ENCODE peak calls at places on chromosomes 5 and 9, in eight cellular contexts. One of them, this sample, is unnamed.

GRCh38 chr9:124724415-124725067 is 46.6 kb downstream of the NR6A1 start:
- DNase-seq in LNCaP clone FGC: no peak
- DNase-seq in prostate gland: no peak
- DNase-seq in lower leg skin: no peak
- DNase-seq in endothelial cell of umbilical vein: no peak
- DNase-seq in colonic mucosa: no peak
- DNase-seq in H9: no peak
- DNase-seq in dorsolateral prefrontal cortex: no peak
- DNase-seq in this sample: no peak

GRCh38 chr5:43432486-43433365 is 20.5 kb upstream of the CCL28 start:
- DNase-seq in LNCaP clone FGC: peak; percentile 64
- DNase-seq in prostate gland: peak; percentile 90
- DNase-seq in lower leg skin: peak; percentile 92
- DNase-seq in endothelial cell of umbilical vein: no peak
- DNase-seq in colonic mucosa: peak; percentile 90
- DNase-seq in H9: no peak
- DNase-seq in dorsolateral prefrontal cortex: no peak
- DNase-seq in this sample: peak; percentile 76

GRCh38 chr9:129834489-129835127 is 467 bp downstream of the C9orf78 start:
- DNase-seq in LNCaP clone FGC: no peak
- DNase-seq in prostate gland: no peak
- DNase-seq in lower leg skin: no peak
- DNase-seq in endothelial cell of umbilical vein: no peak
- DNase-seq in colonic mucosa: peak; percentile 43
- DNase-seq in H9: no peak
- DNase-seq in dorsolateral prefrontal cortex: no peak
- DNase-seq in this sample: peak; percentile 3

GRCh38 chr9:132424857-132425702 is 15.1 kb downstream of the CFAP77 start:
- DNase-seq in LNCaP clone FGC: no peak
- DNase-seq in prostate gland: no peak
- DNase-seq in lower leg skin: no peak
- DNase-seq in endothelial cell of umbilical vein: no peak
- DNase-seq in colonic mucosa: no peak
- DNase-seq in H9: no peak
- DNase-seq in dorsolateral prefrontal cortex: no peak
- DNase-seq in this sample: no peak

GRCh38 chr9:90044263-90044662 is 439.5 kb downstream of the GADD45G start:
- DNase-seq in LNCaP clone FGC: no peak
- DNase-seq in prostate gland: no peak
- DNase-seq in lower leg skin: no peak
- DNase-seq in endothelial cell of umbilical vein: no peak
- DNase-seq in colonic mucosa: no peak
- DNase-seq in H9: no peak
- DNase-seq in dorsolateral prefrontal cortex: no peak
- DNase-seq in this sample: no peak

GRCh38 chr9:126375386-126375785 is 48.8 kb downstream of the MVB12B start:
- DNase-seq in LNCaP clone FGC: no peak
- DNase-seq in prostate gland: no peak
- DNase-seq in lower leg skin: no peak
- DNase-seq in endothelial cell of umbilical vein: peak; percentile 65
- DNase-seq in colonic mucosa: peak; percentile 53
- DNase-seq in H9: no peak
- DNase-seq in dorsolateral prefrontal cortex: no peak
- DNase-seq in this sample: no peak

GRCh38 chr5:76542887-76543690 is 80.1 kb downstream of the F2RL2 start:
- DNase-seq in LNCaP clone FGC: no peak
- DNase-seq in prostate gland: no peak
- DNase-seq in lower leg skin: no peak
- DNase-seq in endothelial cell of umbilical vein: no peak
- DNase-seq in colonic mucosa: no peak
- DNase-seq in H9: no peak
- DNase-seq in dorsolateral prefrontal cortex: no peak
- DNase-seq in this sample: no peak

GRCh38 chr5:140875085-140876065 is at the start of gene PCDHA12:
- DNase-seq in LNCaP clone FGC: no peak
- DNase-seq in prostate gland: no peak
- DNase-seq in lower leg skin: no peak
- DNase-seq in endothelial cell of umbilical vein: no peak
- DNase-seq in colonic mucosa: no peak
- DNase-seq in H9: peak; percentile 45
- DNase-seq in dorsolateral prefrontal cortex: no peak
- DNase-seq in this sample: no peak

GRCh38 chr5:176711883-176712282 is 64.6 kb downstream of the TSPAN17 start:
- DNase-seq in LNCaP clone FGC: no peak
- DNase-seq in prostate gland: no peak
- DNase-seq in lower leg skin: no peak
- DNase-seq in endothelial cell of umbilical vein: no peak
- DNase-seq in colonic mucosa: no peak
- DNase-seq in H9: no peak
- DNase-seq in dorsolateral prefrontal cortex: no peak
- DNase-seq in this sample: no peak

GRCh38 chr5:34811691-34812090 is 27.3 kb upstream of the TTC23L start:
- DNase-seq in LNCaP clone FGC: no peak
- DNase-seq in prostate gland: no peak
- DNase-seq in lower leg skin: no peak
- DNase-seq in endothelial cell of umbilical vein: no peak
- DNase-seq in colonic mucosa: no peak
- DNase-seq in H9: no peak
- DNase-seq in dorsolateral prefrontal cortex: no peak
- DNase-seq in this sample: no peak

GRCh38 chr9:16928179-16928945 is 57.9 kb upstream of the BNC2 start:
- DNase-seq in LNCaP clone FGC: no peak
- DNase-seq in prostate gland: no peak
- DNase-seq in lower leg skin: no peak
- DNase-seq in endothelial cell of umbilical vein: no peak
- DNase-seq in colonic mucosa: no peak
- DNase-seq in H9: no peak
- DNase-seq in dorsolateral prefrontal cortex: no peak
- DNase-seq in this sample: no peak

GRCh38 chr5:86862093-86862492 is 244.4 kb downstream of the COX7C start:
- DNase-seq in LNCaP clone FGC: no peak
- DNase-seq in prostate gland: no peak
- DNase-seq in lower leg skin: no peak
- DNase-seq in endothelial cell of umbilical vein: no peak
- DNase-seq in colonic mucosa: no peak
- DNase-seq in H9: no peak
- DNase-seq in dorsolateral prefrontal cortex: no peak
- DNase-seq in this sample: no peak

GRCh38 chr9:112754578-112754977 is 4.0 kb downstream of the SNX30 start:
- DNase-seq in LNCaP clone FGC: no peak
- DNase-seq in prostate gland: no peak
- DNase-seq in lower leg skin: peak; percentile 49
- DNase-seq in endothelial cell of umbilical vein: no peak
- DNase-seq in colonic mucosa: no peak
- DNase-seq in H9: no peak
- DNase-seq in dorsolateral prefrontal cortex: no peak
- DNase-seq in this sample: no peak

GRCh38 chr9:133582501-133583045 is 26.6 kb downstream of the FAM163B start:
- DNase-seq in LNCaP clone FGC: no peak
- DNase-seq in prostate gland: no peak
- DNase-seq in lower leg skin: no peak
- DNase-seq in endothelial cell of umbilical vein: no peak
- DNase-seq in colonic mucosa: no peak
- DNase-seq in H9: no peak
- DNase-seq in dorsolateral prefrontal cortex: no peak
- DNase-seq in this sample: no peak

GRCh38 chr5:91140657-91141056 is 242.5 kb downstream of the ARRDC3 start:
- DNase-seq in LNCaP clone FGC: no peak
- DNase-seq in prostate gland: no peak
- DNase-seq in lower leg skin: no peak
- DNase-seq in endothelial cell of umbilical vein: no peak
- DNase-seq in colonic mucosa: no peak
- DNase-seq in H9: no peak
- DNase-seq in dorsolateral prefrontal cortex: no peak
- DNase-seq in this sample: no peak

GRCh38 chr5:139140631-139141071 is 57.5 kb downstream of the SIL1 start:
- DNase-seq in LNCaP clone FGC: no peak
- DNase-seq in prostate gland: no peak
- DNase-seq in lower leg skin: no peak
- DNase-seq in endothelial cell of umbilical vein: no peak
- DNase-seq in colonic mucosa: no peak
- DNase-seq in H9: no peak
- DNase-seq in dorsolateral prefrontal cortex: no peak
- DNase-seq in this sample: no peak

GRCh38 chr9:83981126-83981871 is 694 bp downstream of the RMI1 start:
- DNase-seq in LNCaP clone FGC: peak; percentile 58
- DNase-seq in prostate gland: peak; percentile 29
- DNase-seq in lower leg skin: no peak
- DNase-seq in endothelial cell of umbilical vein: peak; percentile 64
- DNase-seq in colonic mucosa: peak; percentile 73
- DNase-seq in H9: no peak
- DNase-seq in dorsolateral prefrontal cortex: peak; percentile 37
- DNase-seq in this sample: peak; percentile 14

GRCh38 chr5:59722875-59723274 is 170.7 kb downstream of the PDE4D start:
- DNase-seq in LNCaP clone FGC: no peak
- DNase-seq in prostate gland: no peak
- DNase-seq in lower leg skin: no peak
- DNase-seq in endothelial cell of umbilical vein: peak; percentile 57
- DNase-seq in colonic mucosa: no peak
- DNase-seq in H9: no peak
- DNase-seq in dorsolateral prefrontal cortex: no peak
- DNase-seq in this sample: no peak

GRCh38 chr5:54630738-54631369 is 113.3 kb downstream of the SNX18 start:
- DNase-seq in LNCaP clone FGC: no peak
- DNase-seq in prostate gland: no peak
- DNase-seq in lower leg skin: no peak
- DNase-seq in endothelial cell of umbilical vein: no peak
- DNase-seq in colonic mucosa: no peak
- DNase-seq in H9: no peak
- DNase-seq in dorsolateral prefrontal cortex: no peak
- DNase-seq in this sample: no peak
- TF ChIP-seq CTCF in LNCaP clone FGC: no peak
- TF ChIP-seq CTCF in prostate gland: no peak
- TF ChIP-seq CTCF in lower leg skin: no peak
- TF ChIP-seq CTCF in endothelial cell of umbilical vein: no peak
- TF ChIP-seq CTCF in colonic mucosa: no peak
- TF ChIP-seq CTCF in H9: no peak
- TF ChIP-seq CTCF in dorsolateral prefrontal cortex: no peak
- TF ChIP-seq CTCF in this sample: no peak

GRCh38 chr5:61620660-61621650 is 288.9 kb downstream of the ZSWIM6 start:
- DNase-seq in LNCaP clone FGC: peak; percentile 39
- DNase-seq in prostate gland: peak; percentile 40
- DNase-seq in lower leg skin: no peak
- DNase-seq in endothelial cell of umbilical vein: no peak
- DNase-seq in colonic mucosa: no peak
- DNase-seq in H9: no peak
- DNase-seq in dorsolateral prefrontal cortex: no peak
- DNase-seq in this sample: no peak

GRCh38 chr5:61624966-61625681 is 293.1 kb downstream of the ZSWIM6 start:
- DNase-seq in LNCaP clone FGC: no peak
- DNase-seq in prostate gland: no peak
- DNase-seq in lower leg skin: no peak
- DNase-seq in endothelial cell of umbilical vein: no peak
- DNase-seq in colonic mucosa: peak; percentile 22
- DNase-seq in H9: no peak
- DNase-seq in dorsolateral prefrontal cortex: no peak
- DNase-seq in this sample: no peak

GRCh38 chr5:61625682-61626620 is 293.9 kb downstream of the ZSWIM6 start:
- DNase-seq in LNCaP clone FGC: no peak
- DNase-seq in prostate gland: peak; percentile 58
- DNase-seq in lower leg skin: peak; percentile 92
- DNase-seq in endothelial cell of umbilical vein: peak; percentile 51
- DNase-seq in colonic mucosa: peak; percentile 86
- DNase-seq in H9: peak; percentile 79
- DNase-seq in dorsolateral prefrontal cortex: peak; percentile 60
- DNase-seq in this sample: peak; percentile 68

GRCh38 chr5:61624553-61624952 is 292.5 kb downstream of the ZSWIM6 start:
- DNase-seq in LNCaP clone FGC: no peak
- DNase-seq in prostate gland: no peak
- DNase-seq in lower leg skin: no peak
- DNase-seq in endothelial cell of umbilical vein: no peak
- DNase-seq in colonic mucosa: no peak
- DNase-seq in H9: no peak
- DNase-seq in dorsolateral prefrontal cortex: no peak
- DNase-seq in this sample: no peak

GRCh38 chr5:61623401-61624069 is 291.5 kb downstream of the ZSWIM6 start:
- DNase-seq in LNCaP clone FGC: no peak
- DNase-seq in prostate gland: no peak
- DNase-seq in lower leg skin: no peak
- DNase-seq in endothelial cell of umbilical vein: peak; percentile 21
- DNase-seq in colonic mucosa: no peak
- DNase-seq in H9: peak; percentile 52
- DNase-seq in dorsolateral prefrontal cortex: no peak
- DNase-seq in this sample: no peak
- TF ChIP-seq CTCF in LNCaP clone FGC: no peak
- TF ChIP-seq CTCF in prostate gland: no peak
- TF ChIP-seq CTCF in lower leg skin: no peak
- TF ChIP-seq CTCF in endothelial cell of umbilical vein: peak; percentile 12
- TF ChIP-seq CTCF in colonic mucosa: no peak
- TF ChIP-seq CTCF in H9: peak; percentile 68
- TF ChIP-seq CTCF in dorsolateral prefrontal cortex: peak; percentile 31
- TF ChIP-seq CTCF in this sample: no peak

GRCh38 chr5:33317271-33317670 is 123.5 kb upstream of the TARS1 start:
- DNase-seq in LNCaP clone FGC: no peak
- DNase-seq in prostate gland: no peak
- DNase-seq in lower leg skin: no peak
- DNase-seq in endothelial cell of umbilical vein: peak; percentile 81
- DNase-seq in colonic mucosa: no peak
- DNase-seq in H9: no peak
- DNase-seq in dorsolateral prefrontal cortex: no peak
- DNase-seq in this sample: no peak
- TF ChIP-seq CTCF in LNCaP clone FGC: no peak
- TF ChIP-seq CTCF in prostate gland: no peak
- TF ChIP-seq CTCF in lower leg skin: no peak
- TF ChIP-seq CTCF in endothelial cell of umbilical vein: no peak
- TF ChIP-seq CTCF in colonic mucosa: no peak
- TF ChIP-seq CTCF in H9: no peak
- TF ChIP-seq CTCF in dorsolateral prefrontal cortex: no peak
- TF ChIP-seq CTCF in this sample: no peak

DNA sequence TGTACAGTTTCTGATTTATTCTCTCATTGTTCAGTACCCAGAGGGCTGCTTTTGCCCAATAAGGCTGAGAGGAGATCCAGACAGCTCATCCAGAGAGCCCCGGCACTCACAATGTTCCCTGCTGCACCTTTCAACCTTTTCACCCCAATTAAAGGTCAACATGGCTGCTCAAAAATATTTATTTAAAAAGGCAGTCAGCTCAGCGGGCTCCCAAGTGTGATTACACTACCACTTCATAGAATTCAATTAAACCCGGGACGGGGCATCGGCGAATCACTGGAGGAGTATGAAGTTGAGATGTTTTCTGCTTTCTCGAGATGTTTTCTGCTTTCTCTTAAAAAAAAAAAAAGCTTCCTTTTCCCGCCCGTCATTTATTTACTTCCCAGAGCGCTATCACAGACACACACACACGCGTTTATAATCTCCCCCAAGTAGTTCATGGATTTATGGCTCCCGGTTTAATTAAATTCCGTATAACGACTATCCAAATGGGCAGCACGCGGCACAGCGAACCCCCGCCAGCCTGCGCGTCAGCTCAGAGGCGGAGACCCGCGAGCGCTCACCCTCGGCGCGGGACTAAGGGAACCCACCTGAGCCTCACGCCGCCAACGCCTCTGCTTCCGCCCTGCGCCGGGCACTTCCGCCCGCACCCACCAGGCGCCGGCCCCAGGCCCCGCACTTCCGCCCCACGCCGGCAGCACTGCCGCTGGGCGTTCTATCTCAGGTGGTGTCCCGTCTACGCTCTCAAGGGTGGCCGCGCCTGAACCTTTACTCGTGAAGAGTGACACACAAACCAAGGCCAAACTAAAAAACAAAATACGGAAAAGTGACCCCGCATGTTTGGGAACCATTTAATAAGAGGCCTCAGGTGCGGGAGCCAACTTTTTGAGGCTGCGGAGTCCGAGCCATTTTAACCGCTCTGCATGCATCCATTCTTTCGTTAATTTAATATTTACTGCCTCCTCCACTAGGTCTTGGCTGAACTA is at the start of gene C5orf63:
- DNase-seq in LNCaP clone FGC: peak; percentile 30
- DNase-seq in prostate gland: peak; percentile 25
- DNase-seq in lower leg skin: peak; percentile 87
- DNase-seq in endothelial cell of umbilical vein: peak; percentile 45
- DNase-seq in colonic mucosa: peak; percentile 64
- DNase-seq in H9: peak; percentile 66
- DNase-seq in dorsolateral prefrontal cortex: peak; percentile 48
- DNase-seq in this sample: peak; percentile 67
- TF ChIP-seq CTCF in LNCaP clone FGC: no peak
- TF ChIP-seq CTCF in prostate gland: peak; percentile 52
- TF ChIP-seq CTCF in lower leg skin: no peak
- TF ChIP-seq CTCF in endothelial cell of umbilical vein: no peak
- TF ChIP-seq CTCF in colonic mucosa: peak; percentile 35
- TF ChIP-seq CTCF in H9: no peak
- TF ChIP-seq CTCF in dorsolateral prefrontal cortex: peak; percentile 26
- TF ChIP-seq CTCF in this sample: no peak